ENCODE peak calls at places on chromosomes 6 and 20, in ten cellular contexts. P is fibroblast of mammary gland, V is memory B cell, U is HCT116, L is H54, H is non-pigmented ciliary epithelial cell, F is GM06990, S is NCI-H524 treated with DMSO at 0.1 percent for 48 hours, C is HuH-7, Z is LoVo. A is an unnamed sample.

GRCh38 chr6:107572886-107573285 is 83.0 kb downstream of the SOBP start:
- DNase-seq in P (no peak), V (no peak), U (no peak), L (no peak), H (no peak), F (no peak), S (no peak), C (no peak), Z (no peak), A (no peak)

GRCh38 chr20:53582574-53583351 is 10.9 kb downstream of the ZNF217 start:
- DNase-seq in P (peak), V (no peak), U (no peak), L (peak), H (peak), F (no peak), S (no peak), C (peak), Z (peak), A (no peak)

GRCh38 chr6:108914235-108915022 is 66.2 kb downstream of the ARMC2 start:
- DNase-seq in P (peak), V (peak), U (peak), L (peak), H (no peak), F (no peak), S (no peak), C (peak), Z (no peak), A (peak)

GRCh38 chr6:109304284-109305015 is 77.8 kb downstream of the CD164 start:
- DNase-seq in P (peak), V (no peak), U (no peak), L (no peak), H (no peak), F (no peak), S (no peak), C (no peak), Z (no peak), A (no peak)

GRCh38 chr20:48703107-48703506 is 124.7 kb downstream of the PREX1 start:
- DNase-seq in P (no peak), V (no peak), U (no peak), L (no peak), H (no peak), F (no peak), S (no peak), C (no peak), Z (no peak), A (no peak)

GRCh38 chr6:37714836-37715425 is 17.2 kb upstream of the MDGA1 start:
- DNase-seq in P (peak), V (no peak), U (no peak), L (no peak), H (no peak), F (no peak), S (no peak), C (no peak), Z (no peak), A (no peak)

GRCh38 chr6:3628143-3628840 is 123.2 kb downstream of the PXDC1 start:
- DNase-seq in P (no peak), V (no peak), U (no peak), L (no peak), H (no peak), F (no peak), S (no peak), C (no peak), Z (no peak), A (no peak)

GRCh38 chr6:125102901-125103300 is 50.7 kb upstream of the TPD52L1 start:
- DNase-seq in P (peak), V (no peak), U (peak), L (peak), H (peak), F (no peak), S (no peak), C (no peak), Z (no peak), A (no peak)

GRCh38 chr6:50849781-50850180 is 31.1 kb downstream of the TFAP2B start:
- DNase-seq in P (no peak), V (no peak), U (no peak), L (no peak), H (no peak), F (no peak), S (no peak), C (no peak), Z (no peak), A (no peak)

GRCh38 chr6:28433119-28433518 is 10.2 kb downstream of the ZSCAN23 start:
- DNase-seq in P (no peak), V (no peak), U (no peak), L (no peak), H (no peak), F (no peak), S (no peak), C (no peak), Z (no peak), A (no peak)

GRCh38 chr6:139161817-139162284 is 27.0 kb downstream of the HECA start:
- DNase-seq in P (no peak), V (peak), U (no peak), L (no peak), H (no peak), F (peak), S (no peak), C (no peak), Z (no peak), A (peak)

GRCh38 chr20:36483919-36484808 is 57.2 kb upstream of the MYL9 start:
- DNase-seq in P (no peak), V (no peak), U (no peak), L (no peak), H (no peak), F (peak), S (no peak), C (no peak), Z (no peak), A (no peak)

GRCh38 chr20:36017034-36017951 is 48.9 kb downstream of the CNBD2 start:
- DNase-seq in P (peak), V (no peak), U (no peak), L (peak), H (peak), F (no peak), S (no peak), C (no peak), Z (peak), A (no peak)

GRCh38 chr6:166659581-166659980 is 32.5 kb upstream of the RPS6KA2 start:
- DNase-seq in P (no peak), V (no peak), U (no peak), L (no peak), H (no peak), F (no peak), S (no peak), C (no peak), Z (no peak), A (no peak)

GRCh38 chr6:44431118-44431725 is 43.7 kb downstream of the CDC5L start:
- DNase-seq in P (peak), V (no peak), U (peak), L (no peak), H (peak), F (no peak), S (peak), C (no peak), Z (peak), A (peak)

GRCh38 chr6:63214816-63215215 is 3.5 kb downstream of the FKBP1C start:
- DNase-seq in P (no peak), V (no peak), U (no peak), L (no peak), H (no peak), F (no peak), S (no peak), C (no peak), Z (no peak), A (no peak)

GRCh38 chr6:51792273-51793030 is 295.0 kb downstream of the PKHD1 start:
- DNase-seq in P (no peak), V (no peak), U (no peak), L (no peak), H (no peak), F (no peak), S (no peak), C (no peak), Z (no peak), A (peak)

GRCh38 chr6:17167327-17167979 is 65.6 kb downstream of the STMND1 start:
- DNase-seq in P (peak), V (no peak), U (peak), L (peak), H (no peak), F (no peak), S (peak), C (peak), Z (peak), A (no peak)

GRCh38 chr6:110756817-110757216 is 58.5 kb downstream of the CDK19 start:
- DNase-seq in P (no peak), V (no peak), U (no peak), L (no peak), H (no peak), F (no peak), S (no peak), C (no peak), Z (no peak), A (no peak)

GRCh38 chr6:55777461-55777860 is 97.9 kb downstream of the BMP5 start:
- DNase-seq in P (peak), V (no peak), U (no peak), L (no peak), H (no peak), F (no peak), S (no peak), C (no peak), Z (no peak), A (no peak)

GRCh38 chr6:138498575-138499302 is 555 bp downstream of the NHSL1 start:
- DNase-seq in P (no peak), V (no peak), U (no peak), L (no peak), H (no peak), F (no peak), S (no peak), C (no peak), Z (no peak), A (no peak)

GRCh38 chr6:167700199-167700598 is 126.5 kb upstream of the AFDN start:
- DNase-seq in P (no peak), V (no peak), U (no peak), L (no peak), H (no peak), F (no peak), S (no peak), C (no peak), Z (no peak), A (no peak)

GRCh38 chr6:141252828-141253608 is 879.7 kb upstream of the GJE1 start:
- DNase-seq in P (peak), V (no peak), U (no peak), L (no peak), H (no peak), F (no peak), S (no peak), C (no peak), Z (no peak), A (no peak)